ENCODE peak calls at places on chromosomes 1 and 21, in ten cellular contexts. One of them, this sample, is unnamed.

GRCh38 chr1:56798053-56798471 is 21.1 kb downstream of the FYB2 start:
- DNase-seq in A549: no peak
- DNase-seq in HCT116: no peak
- DNase-seq in NB4: no peak
- DNase-seq in heart left ventricle: no peak
- DNase-seq in breast epithelium: no peak
- DNase-seq in esophagus squamous epithelium: no peak
- DNase-seq in body of pancreas: no peak
- DNase-seq in GM12892: no peak
- DNase-seq in prostate gland: no peak
- DNase-seq in this sample: no peak

GRCh38 chr1:65229754-65230339 is 79.5 kb upstream of the DNAJC6 start:
- DNase-seq in A549: no peak
- DNase-seq in HCT116: no peak
- DNase-seq in NB4: no peak
- DNase-seq in heart left ventricle: no peak
- DNase-seq in breast epithelium: no peak
- DNase-seq in esophagus squamous epithelium: no peak
- DNase-seq in body of pancreas: no peak
- DNase-seq in GM12892: no peak
- DNase-seq in prostate gland: no peak
- DNase-seq in this sample: no peak

GRCh38 chr1:76075188-76075489 is 593 bp downstream of the ST6GALNAC3 start:
- DNase-seq in A549: no peak
- DNase-seq in HCT116: no peak
- DNase-seq in NB4: no peak
- DNase-seq in heart left ventricle: no peak
- DNase-seq in breast epithelium: no peak
- DNase-seq in esophagus squamous epithelium: no peak
- DNase-seq in body of pancreas: no peak
- DNase-seq in GM12892: no peak
- DNase-seq in prostate gland: no peak
- DNase-seq in this sample: no peak

GRCh38 chr21:17387030-17387617 is 125.7 kb upstream of the CXADR start:
- DNase-seq in A549: peak
- DNase-seq in HCT116: peak
- DNase-seq in NB4: peak
- DNase-seq in heart left ventricle: peak
- DNase-seq in breast epithelium: no peak
- DNase-seq in esophagus squamous epithelium: no peak
- DNase-seq in body of pancreas: peak
- DNase-seq in GM12892: peak
- DNase-seq in prostate gland: peak
- DNase-seq in this sample: peak

GRCh38 chr1:228765543-228765942 is 30.3 kb downstream of the RHOU start:
- DNase-seq in A549: no peak
- DNase-seq in HCT116: no peak
- DNase-seq in NB4: no peak
- DNase-seq in heart left ventricle: peak
- DNase-seq in breast epithelium: no peak
- DNase-seq in esophagus squamous epithelium: no peak
- DNase-seq in body of pancreas: peak
- DNase-seq in GM12892: no peak
- DNase-seq in prostate gland: no peak
- DNase-seq in this sample: no peak

GRCh38 chr1:167631386-167631941 is 1.4 kb downstream of the RCSD1 start:
- DNase-seq in A549: no peak
- DNase-seq in HCT116: no peak
- DNase-seq in NB4: no peak
- DNase-seq in heart left ventricle: no peak
- DNase-seq in breast epithelium: no peak
- DNase-seq in esophagus squamous epithelium: no peak
- DNase-seq in body of pancreas: no peak
- DNase-seq in GM12892: no peak
- DNase-seq in prostate gland: no peak
- DNase-seq in this sample: no peak

GRCh38 chr1:214824758-214825157 is 221.8 kb downstream of the CENPF start:
- DNase-seq in A549: no peak
- DNase-seq in HCT116: no peak
- DNase-seq in NB4: no peak
- DNase-seq in heart left ventricle: no peak
- DNase-seq in breast epithelium: no peak
- DNase-seq in esophagus squamous epithelium: no peak
- DNase-seq in body of pancreas: no peak
- DNase-seq in GM12892: no peak
- DNase-seq in prostate gland: no peak
- DNase-seq in this sample: no peak

GRCh38 chr1:166036092-166036491 is 130.7 kb downstream of the FAM78B start:
- DNase-seq in A549: no peak
- DNase-seq in HCT116: no peak
- DNase-seq in NB4: no peak
- DNase-seq in heart left ventricle: no peak
- DNase-seq in breast epithelium: no peak
- DNase-seq in esophagus squamous epithelium: no peak
- DNase-seq in body of pancreas: no peak
- DNase-seq in GM12892: no peak
- DNase-seq in prostate gland: no peak
- DNase-seq in this sample: no peak

GRCh38 chr1:156291226-156292061 is 4.0 kb downstream of the GLMP start:
- DNase-seq in A549: peak
- DNase-seq in HCT116: no peak
- DNase-seq in NB4: no peak
- DNase-seq in heart left ventricle: peak
- DNase-seq in breast epithelium: peak
- DNase-seq in esophagus squamous epithelium: no peak
- DNase-seq in body of pancreas: peak
- DNase-seq in GM12892: peak
- DNase-seq in prostate gland: peak
- DNase-seq in this sample: peak
- TF ChIP-seq POLR2A in A549: peak
- TF ChIP-seq POLR2A in HCT116: no peak
- TF ChIP-seq POLR2A in NB4: no peak
- TF ChIP-seq POLR2A in heart left ventricle: peak
- TF ChIP-seq POLR2A in breast epithelium: no peak
- TF ChIP-seq POLR2A in esophagus squamous epithelium: no peak
- TF ChIP-seq POLR2A in body of pancreas: peak
- TF ChIP-seq POLR2A in GM12892: no peak
- TF ChIP-seq POLR2A in prostate gland: peak
- TF ChIP-seq POLR2A in this sample: peak

GRCh38 chr21:29549614-29550013 is 250.9 kb downstream of the BACH1 start:
- DNase-seq in A549: no peak
- DNase-seq in HCT116: no peak
- DNase-seq in NB4: no peak
- DNase-seq in heart left ventricle: no peak
- DNase-seq in breast epithelium: no peak
- DNase-seq in esophagus squamous epithelium: no peak
- DNase-seq in body of pancreas: no peak
- DNase-seq in GM12892: no peak
- DNase-seq in prostate gland: no peak
- DNase-seq in this sample: no peak

GRCh38 chr21:29557200-29557599 is 258.5 kb downstream of the BACH1 start:
- DNase-seq in A549: no peak
- DNase-seq in HCT116: no peak
- DNase-seq in NB4: no peak
- DNase-seq in heart left ventricle: no peak
- DNase-seq in breast epithelium: no peak
- DNase-seq in esophagus squamous epithelium: no peak
- DNase-seq in body of pancreas: no peak
- DNase-seq in GM12892: no peak
- DNase-seq in prostate gland: no peak
- DNase-seq in this sample: no peak

GRCh38 chr21:29558331-29558730 is 259.6 kb downstream of the BACH1 start:
- DNase-seq in A549: no peak
- DNase-seq in HCT116: no peak
- DNase-seq in NB4: no peak
- DNase-seq in heart left ventricle: no peak
- DNase-seq in breast epithelium: no peak
- DNase-seq in esophagus squamous epithelium: no peak
- DNase-seq in body of pancreas: no peak
- DNase-seq in GM12892: no peak
- DNase-seq in prostate gland: no peak
- DNase-seq in this sample: no peak

DNA sequence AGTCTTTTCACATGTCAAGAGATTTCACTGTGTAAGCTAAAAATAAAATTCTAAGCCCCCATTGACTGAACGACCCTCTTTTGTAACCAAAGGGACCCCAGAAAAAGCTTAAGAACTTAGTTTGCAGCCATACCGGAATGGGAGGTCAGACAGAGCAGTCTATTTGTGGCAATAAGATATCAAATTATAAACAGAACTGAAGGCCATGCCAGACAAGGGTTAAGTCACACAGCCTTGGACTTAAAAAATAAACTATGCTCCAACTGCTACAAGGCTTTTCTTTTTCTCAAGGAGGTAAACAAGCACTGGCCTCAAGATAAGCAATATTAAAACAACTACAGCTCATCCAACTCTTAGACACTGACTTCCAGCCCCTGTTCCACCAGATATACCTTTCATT is 256.9 kb downstream of the BACH1 start:
- DNase-seq in A549: no peak
- DNase-seq in HCT116: no peak
- DNase-seq in NB4: no peak
- DNase-seq in heart left ventricle: no peak
- DNase-seq in breast epithelium: no peak
- DNase-seq in esophagus squamous epithelium: no peak
- DNase-seq in body of pancreas: no peak
- DNase-seq in GM12892: no peak
- DNase-seq in prostate gland: no peak
- DNase-seq in this sample: no peak
- TF ChIP-seq POLR2A in A549: no peak
- TF ChIP-seq POLR2A in HCT116: no peak
- TF ChIP-seq POLR2A in NB4: no peak
- TF ChIP-seq POLR2A in heart left ventricle: no peak
- TF ChIP-seq POLR2A in breast epithelium: no peak
- TF ChIP-seq POLR2A in esophagus squamous epithelium: no peak
- TF ChIP-seq POLR2A in body of pancreas: no peak
- TF ChIP-seq POLR2A in GM12892: no peak
- TF ChIP-seq POLR2A in prostate gland: no peak
- TF ChIP-seq POLR2A in this sample: no peak

GRCh38 chr1:30303387-30303786 is 420.0 kb downstream of the MATN1 start:
- DNase-seq in A549: no peak
- DNase-seq in HCT116: no peak
- DNase-seq in NB4: no peak
- DNase-seq in heart left ventricle: no peak
- DNase-seq in breast epithelium: no peak
- DNase-seq in esophagus squamous epithelium: no peak
- DNase-seq in body of pancreas: no peak
- DNase-seq in GM12892: no peak
- DNase-seq in prostate gland: no peak
- DNase-seq in this sample: no peak
- TF ChIP-seq POLR2A in A549: no peak
- TF ChIP-seq POLR2A in HCT116: no peak
- TF ChIP-seq POLR2A in NB4: no peak
- TF ChIP-seq POLR2A in heart left ventricle: no peak
- TF ChIP-seq POLR2A in breast epithelium: no peak
- TF ChIP-seq POLR2A in esophagus squamous epithelium: no peak
- TF ChIP-seq POLR2A in body of pancreas: no peak
- TF ChIP-seq POLR2A in GM12892: no peak
- TF ChIP-seq POLR2A in prostate gland: no peak
- TF ChIP-seq POLR2A in this sample: no peak

DNA sequence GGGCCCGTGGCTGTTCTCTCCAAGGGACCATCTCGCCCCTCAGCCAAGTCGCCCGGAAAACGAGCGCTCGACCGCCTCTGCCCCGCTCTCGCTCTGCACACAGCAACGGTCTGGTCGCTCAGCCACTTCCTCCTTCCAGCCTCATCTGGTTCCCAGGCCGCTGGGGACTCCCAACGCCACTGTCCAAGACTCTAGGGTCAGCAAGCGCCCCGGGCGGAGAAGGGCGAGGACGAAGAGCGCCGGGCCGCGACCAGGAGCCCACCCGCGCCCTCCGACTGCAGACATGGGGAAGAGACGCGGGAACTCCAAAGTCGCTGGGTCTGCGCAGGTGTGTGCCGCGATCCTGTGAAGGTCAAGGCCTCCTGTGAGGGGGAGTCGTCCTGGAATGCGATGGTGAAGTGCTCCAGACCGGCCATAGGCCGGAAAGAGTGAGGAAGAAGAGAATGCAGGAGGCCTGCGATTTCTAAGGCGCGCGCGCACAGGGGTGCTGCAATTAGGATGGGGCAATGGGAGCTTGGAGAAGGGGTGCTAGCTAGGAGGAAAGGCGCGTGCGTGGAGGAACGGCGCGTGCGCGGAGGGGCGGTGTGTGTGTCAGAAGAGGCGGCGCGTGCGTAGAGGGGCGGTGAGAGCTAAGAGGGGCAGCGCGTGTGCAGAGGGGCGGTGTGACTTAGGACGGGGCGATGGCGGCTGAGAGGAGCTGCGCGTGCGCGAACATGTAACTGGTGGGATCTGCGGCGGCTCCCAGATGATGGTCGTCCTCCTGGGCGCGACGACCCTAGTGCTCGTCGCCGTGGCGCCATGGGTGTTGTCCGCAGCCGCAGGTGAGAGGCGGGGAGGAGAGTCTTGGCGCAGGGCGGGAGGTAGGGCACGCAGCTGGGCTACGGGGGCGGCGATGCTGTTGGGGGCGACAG is at the start of gene IFNAR1:
- DNase-seq in A549: peak
- DNase-seq in HCT116: peak
- DNase-seq in NB4: peak
- DNase-seq in heart left ventricle: peak
- DNase-seq in breast epithelium: peak
- DNase-seq in esophagus squamous epithelium: peak
- DNase-seq in body of pancreas: peak
- DNase-seq in GM12892: peak
- DNase-seq in prostate gland: peak
- DNase-seq in this sample: peak
- TF ChIP-seq POLR2A in A549: peak
- TF ChIP-seq POLR2A in HCT116: peak
- TF ChIP-seq POLR2A in NB4: peak
- TF ChIP-seq POLR2A in heart left ventricle: peak
- TF ChIP-seq POLR2A in breast epithelium: peak
- TF ChIP-seq POLR2A in esophagus squamous epithelium: no peak
- TF ChIP-seq POLR2A in body of pancreas: peak
- TF ChIP-seq POLR2A in GM12892: peak
- TF ChIP-seq POLR2A in prostate gland: peak
- TF ChIP-seq POLR2A in this sample: peak

GRCh38 chr1:116545359-116545705 is 25.5 kb downstream of the CD58 start:
- DNase-seq in A549: no peak
- DNase-seq in HCT116: no peak
- DNase-seq in NB4: no peak
- DNase-seq in heart left ventricle: no peak
- DNase-seq in breast epithelium: no peak
- DNase-seq in esophagus squamous epithelium: no peak
- DNase-seq in body of pancreas: no peak
- DNase-seq in GM12892: no peak
- DNase-seq in prostate gland: no peak
- DNase-seq in this sample: no peak

GRCh38 chr1:116546354-116546977 is 24.4 kb downstream of the CD58 start:
- DNase-seq in A549: no peak
- DNase-seq in HCT116: no peak
- DNase-seq in NB4: no peak
- DNase-seq in heart left ventricle: no peak
- DNase-seq in breast epithelium: no peak
- DNase-seq in esophagus squamous epithelium: no peak
- DNase-seq in body of pancreas: no peak
- DNase-seq in GM12892: no peak
- DNase-seq in prostate gland: no peak
- DNase-seq in this sample: no peak

GRCh38 chr1:116540088-116540487 is 30.7 kb downstream of the CD58 start:
- DNase-seq in A549: no peak
- DNase-seq in HCT116: no peak
- DNase-seq in NB4: peak
- DNase-seq in heart left ventricle: no peak
- DNase-seq in breast epithelium: no peak
- DNase-seq in esophagus squamous epithelium: no peak
- DNase-seq in body of pancreas: no peak
- DNase-seq in GM12892: no peak
- DNase-seq in prostate gland: no peak
- DNase-seq in this sample: no peak

GRCh38 chr1:116544588-116545358 is 26.1 kb downstream of the CD58 start:
- DNase-seq in A549: no peak
- DNase-seq in HCT116: no peak
- DNase-seq in NB4: no peak
- DNase-seq in heart left ventricle: no peak
- DNase-seq in breast epithelium: no peak
- DNase-seq in esophagus squamous epithelium: no peak
- DNase-seq in body of pancreas: no peak
- DNase-seq in GM12892: no peak
- DNase-seq in prostate gland: no peak
- DNase-seq in this sample: no peak
- TF ChIP-seq POLR2A in A549: no peak
- TF ChIP-seq POLR2A in HCT116: no peak
- TF ChIP-seq POLR2A in NB4: no peak
- TF ChIP-seq POLR2A in heart left ventricle: no peak
- TF ChIP-seq POLR2A in breast epithelium: no peak
- TF ChIP-seq POLR2A in esophagus squamous epithelium: no peak
- TF ChIP-seq POLR2A in body of pancreas: no peak
- TF ChIP-seq POLR2A in GM12892: peak
- TF ChIP-seq POLR2A in prostate gland: no peak
- TF ChIP-seq POLR2A in this sample: no peak

This sample was measured in erythroblast.